ENCODE peak calls at places on chromosomes 7 and 10, in five cellular contexts. One of them, this sample, is unnamed.

GRCh38 chr10:91683976-91684375 is 51.1 kb upstream of the PPP1R3C start:
- DNase-seq in NCI-H446: no peak
- DNase-seq in RPMI8226: no peak
- DNase-seq in Kasumi-1: no peak
- DNase-seq in effector CD8-positive, alpha-beta T cell: no peak
- DNase-seq in this sample: peak

GRCh38 chr10:4260483-4260882 is 475.5 kb upstream of the KLF6 start:
- DNase-seq in RPMI8226: no peak
- DNase-seq in effector CD8-positive, alpha-beta T cell: no peak
- DNase-seq in Kasumi-1: no peak
- DNase-seq in NCI-H446: no peak
- DNase-seq in this sample: peak

GRCh38 chr10:82922755-82923154 is 1047.8 kb downstream of the NRG3 start:
- DNase-seq in Kasumi-1: no peak
- DNase-seq in RPMI8226: no peak
- DNase-seq in NCI-H446: no peak
- DNase-seq in effector CD8-positive, alpha-beta T cell: no peak
- DNase-seq in this sample: no peak

GRCh38 chr7:83271212-83272099 is 108.8 kb upstream of the PCLO start:
- DNase-seq in Kasumi-1: peak
- DNase-seq in effector CD8-positive, alpha-beta T cell: no peak
- DNase-seq in NCI-H446: no peak
- DNase-seq in RPMI8226: peak
- DNase-seq in this sample: peak

GRCh38 chr7:93453264-93453663 is 121.3 kb downstream of the CALCR start:
- DNase-seq in RPMI8226: no peak
- DNase-seq in NCI-H446: no peak
- DNase-seq in effector CD8-positive, alpha-beta T cell: no peak
- DNase-seq in Kasumi-1: no peak
- DNase-seq in this sample: peak

GRCh38 chr7:78792006-78792405 is 661.5 kb downstream of the MAGI2 start:
- DNase-seq in effector CD8-positive, alpha-beta T cell: no peak
- DNase-seq in NCI-H446: no peak
- DNase-seq in RPMI8226: no peak
- DNase-seq in Kasumi-1: no peak
- DNase-seq in this sample: no peak

GRCh38 chr7:131111081-131111576 is 216.5 kb upstream of the MKLN1 start:
- DNase-seq in NCI-H446: no peak
- DNase-seq in effector CD8-positive, alpha-beta T cell: no peak
- DNase-seq in Kasumi-1: peak
- DNase-seq in RPMI8226: peak
- DNase-seq in this sample: peak

GRCh38 chr10:79195091-79195923 is 126.5 kb downstream of the ZMIZ1 start:
- DNase-seq in RPMI8226: peak
- DNase-seq in Kasumi-1: peak
- DNase-seq in NCI-H446: peak
- DNase-seq in effector CD8-positive, alpha-beta T cell: peak
- DNase-seq in this sample: peak

GRCh38 chr7:129257168-129257567 is 32.3 kb downstream of the AHCYL2 start:
- DNase-seq in effector CD8-positive, alpha-beta T cell: no peak
- DNase-seq in RPMI8226: no peak
- DNase-seq in NCI-H446: no peak
- DNase-seq in Kasumi-1: peak
- DNase-seq in this sample: no peak

GRCh38 chr7:97871659-97872024 is 566 bp downstream of the ASNS start:
- DNase-seq in NCI-H446: no peak
- DNase-seq in effector CD8-positive, alpha-beta T cell: no peak
- DNase-seq in Kasumi-1: peak
- DNase-seq in RPMI8226: no peak
- DNase-seq in this sample: no peak

GRCh38 chr7:42080831-42081230 is 156.2 kb downstream of the GLI3 start:
- DNase-seq in effector CD8-positive, alpha-beta T cell: no peak
- DNase-seq in NCI-H446: no peak
- DNase-seq in Kasumi-1: peak
- DNase-seq in RPMI8226: peak
- DNase-seq in this sample: no peak

GRCh38 chr7:34759477-34760125 is 101.6 kb downstream of the NPSR1 start:
- DNase-seq in NCI-H446: peak
- DNase-seq in RPMI8226: peak
- DNase-seq in Kasumi-1: peak
- DNase-seq in effector CD8-positive, alpha-beta T cell: no peak
- DNase-seq in this sample: peak

GRCh38 chr7:2517004-2517403 is 2.6 kb upstream of the LFNG start:
- DNase-seq in effector CD8-positive, alpha-beta T cell: no peak
- DNase-seq in Kasumi-1: no peak
- DNase-seq in RPMI8226: no peak
- DNase-seq in NCI-H446: no peak
- DNase-seq in this sample: peak

GRCh38 chr7:51700593-51701215 is 384.1 kb upstream of the COBL start:
- DNase-seq in Kasumi-1: no peak
- DNase-seq in effector CD8-positive, alpha-beta T cell: no peak
- DNase-seq in RPMI8226: no peak
- DNase-seq in NCI-H446: no peak
- DNase-seq in this sample: no peak

GRCh38 chr7:112173214-112173905 is 32.8 kb downstream of the DOCK4 start:
- DNase-seq in NCI-H446: no peak
- DNase-seq in effector CD8-positive, alpha-beta T cell: no peak
- DNase-seq in RPMI8226: no peak
- DNase-seq in Kasumi-1: no peak
- DNase-seq in this sample: no peak

GRCh38 chr7:1503816-1504775 is at the start of gene INTS1:
- DNase-seq in Kasumi-1: peak
- DNase-seq in NCI-H446: peak
- DNase-seq in RPMI8226: peak
- DNase-seq in effector CD8-positive, alpha-beta T cell: peak
- DNase-seq in this sample: peak

GRCh38 chr10:21899736-21900135 is 103.8 kb downstream of the DNAJC1 start:
- DNase-seq in effector CD8-positive, alpha-beta T cell: no peak
- DNase-seq in RPMI8226: no peak
- DNase-seq in Kasumi-1: no peak
- DNase-seq in NCI-H446: no peak
- DNase-seq in this sample: no peak

GRCh38 chr10:54758791-54759190 is 42.2 kb downstream of the PCDH15 start:
- DNase-seq in effector CD8-positive, alpha-beta T cell: no peak
- DNase-seq in Kasumi-1: no peak
- DNase-seq in RPMI8226: no peak
- DNase-seq in NCI-H446: no peak
- DNase-seq in this sample: no peak

GRCh38 chr10:16809074-16809718 is 8.0 kb downstream of the RSU1 start:
- DNase-seq in RPMI8226: peak
- DNase-seq in NCI-H446: peak
- DNase-seq in effector CD8-positive, alpha-beta T cell: no peak
- DNase-seq in Kasumi-1: peak
- DNase-seq in this sample: peak

GRCh38 chr10:105797234-105797890 is 1156.3 kb downstream of the SORCS3 start:
- DNase-seq in NCI-H446: no peak
- DNase-seq in RPMI8226: peak
- DNase-seq in effector CD8-positive, alpha-beta T cell: no peak
- DNase-seq in Kasumi-1: peak
- DNase-seq in this sample: no peak

GRCh38 chr10:132790934-132791829 is 5.2 kb upstream of the NKX6-2 start:
- DNase-seq in effector CD8-positive, alpha-beta T cell: no peak
- DNase-seq in NCI-H446: no peak
- DNase-seq in RPMI8226: no peak
- DNase-seq in Kasumi-1: no peak
- DNase-seq in this sample: no peak

GRCh38 chr7:36132025-36132424 is 21.0 kb upstream of the EEPD1 start:
- DNase-seq in effector CD8-positive, alpha-beta T cell: no peak
- DNase-seq in Kasumi-1: peak
- DNase-seq in NCI-H446: no peak
- DNase-seq in RPMI8226: peak
- DNase-seq in this sample: no peak

GRCh38 chr10:88553116-88553752 is 29.9 kb downstream of the RNLS start:
- DNase-seq in NCI-H446: no peak
- DNase-seq in RPMI8226: peak
- DNase-seq in Kasumi-1: peak
- DNase-seq in effector CD8-positive, alpha-beta T cell: no peak
- DNase-seq in this sample: peak

GRCh38 chr10:103800789-103801540 is 54.4 kb downstream of the SH3PXD2A start:
- DNase-seq in effector CD8-positive, alpha-beta T cell: no peak
- DNase-seq in NCI-H446: no peak
- DNase-seq in Kasumi-1: peak
- DNase-seq in RPMI8226: peak
- DNase-seq in this sample: no peak